ENCODE peak calls at places on chromosomes 7 and 10, in six cellular contexts. E is GM12891, R is HepG2, I is GM12878, G is H1, X is K562. L is an unnamed sample.

GRCh38 chr7:84337386-84337785 is 142.8 kb upstream of the SEMA3A start:
- DNase-seq in E (no peak), R (no peak), I (no peak), G (no peak), X (no peak), L (no peak)

GRCh38 chr7:72334066-72334465 is 78.1 kb downstream of the CALN1 start:
- DNase-seq in E (no peak), R (no peak), I (no peak), G (no peak), X (peak), L (no peak)

GRCh38 chr7:11748884-11749283 is 83.1 kb downstream of the THSD7A start:
- DNase-seq in E (no peak), R (no peak), I (no peak), G (no peak), X (no peak), L (no peak)

GRCh38 chr10:14889318-14889717 is 10.7 kb downstream of the SUV39H2 start:
- DNase-seq in E (no peak), R (no peak), I (no peak), G (no peak), X (peak), L (no peak)

GRCh38 chr7:36984710-36985308 is 260.5 kb upstream of the AOAH start:
- DNase-seq in E (no peak), R (no peak), I (no peak), G (no peak), X (no peak), L (no peak)

GRCh38 chr7:137932881-137933269 is 69.0 kb downstream of the CREB3L2 start:
- DNase-seq in E (no peak), R (no peak), I (no peak), G (no peak), X (no peak), L (no peak)

GRCh38 chr7:133746305-133746704 is 380.8 kb upstream of the LRGUK start:
- DNase-seq in E (no peak), R (no peak), I (no peak), G (no peak), X (no peak), L (no peak)

GRCh38 chr7:19377611-19378339 is 232.6 kb upstream of the FERD3L start:
- DNase-seq in E (no peak), R (no peak), I (no peak), G (no peak), X (peak), L (no peak)

GRCh38 chr10:61028861-61029361 is 84.9 kb upstream of the RHOBTB1 start:
- DNase-seq in E (no peak), R (peak), I (no peak), G (no peak), X (no peak), L (no peak)

GRCh38 chr7:73833251-73833919 is 2.6 kb downstream of the CLDN4 start:
- DNase-seq in E (no peak), R (peak), I (no peak), G (no peak), X (peak), L (no peak)

GRCh38 chr7:146658604-146659003 is 542.0 kb downstream of the CNTNAP2 start:
- DNase-seq in E (no peak), R (no peak), I (no peak), G (no peak), X (no peak), L (no peak)

GRCh38 chr7:25559581-25560367 is 331.5 kb upstream of the NPVF start:
- DNase-seq in E (no peak), R (no peak), I (no peak), G (no peak), X (no peak), L (no peak)

GRCh38 chr7:71325151-71325550 is 193.2 kb downstream of the GALNT17 start:
- DNase-seq in E (no peak), R (no peak), I (no peak), G (no peak), X (no peak), L (no peak)

GRCh38 chr10:70920519-70920918 is 32.2 kb upstream of the PCBD1 start:
- DNase-seq in E (no peak), R (no peak), I (no peak), G (no peak), X (no peak), L (no peak)

GRCh38 chr10:49387029-49387428 is 8.9 kb downstream of the DRGX start:
- DNase-seq in E (no peak), R (no peak), I (no peak), G (no peak), X (no peak), L (no peak)

GRCh38 chr10:49324711-49325110 is 25.7 kb downstream of the C10orf71 start:
- DNase-seq in E (no peak), R (no peak), I (no peak), G (no peak), X (no peak), L (no peak)

GRCh38 chr10:3868274-3868669 is 83.3 kb upstream of the KLF6 start:
- DNase-seq in E (no peak), R (no peak), I (no peak), G (no peak), X (no peak), L (no peak)

GRCh38 chr10:70478191-70479160 is at the start of gene PALD1:
- DNase-seq in E (peak), R (no peak), I (no peak), G (no peak), X (peak), L (peak)

GRCh38 chr10:12587408-12587807 is 238.1 kb downstream of the CAMK1D start:
- DNase-seq in E (no peak), R (no peak), I (no peak), G (no peak), X (no peak), L (no peak)

GRCh38 chr7:128387663-128388485 is 21.9 kb downstream of the IMPDH1 start:
- DNase-seq in E (peak), R (peak), I (no peak), G (peak), X (peak), L (peak)

GRCh38 chr7:82375713-82376112 is 67.9 kb downstream of the CACNA2D1 start:
- DNase-seq in E (no peak), R (no peak), I (no peak), G (no peak), X (no peak), L (no peak)

GRCh38 chr10:66322261-66322660 is 603.6 kb upstream of the LRRTM3 start:
- DNase-seq in E (no peak), R (no peak), I (no peak), G (no peak), X (no peak), L (no peak)

GRCh38 chr10:122639801-122640200 is 59.8 kb downstream of the C10orf120 start:
- DNase-seq in E (no peak), R (no peak), I (no peak), G (no peak), X (no peak), L (no peak)

GRCh38 chr7:2715341-2716231 is 27.6 kb downstream of the AMZ1 start:
- DNase-seq in E (no peak), R (no peak), I (no peak), G (no peak), X (peak), L (no peak)

GRCh38 chr7:66732439-66732838 is 8.1 kb upstream of the RABGEF1 start:
- DNase-seq in E (peak), R (no peak), I (no peak), G (no peak), X (no peak), L (peak)

GRCh38 chr7:26007510-26007909 is 144.5 kb upstream of the NFE2L3 start:
- DNase-seq in E (no peak), R (no peak), I (no peak), G (no peak), X (no peak), L (no peak)

GRCh38 chr7:31320675-31321074 is 19.9 kb downstream of the NEUROD6 start:
- DNase-seq in E (no peak), R (no peak), I (no peak), G (no peak), X (no peak), L (no peak)

GRCh38 chr7:69982197-69982596 is 383.9 kb downstream of the AUTS2 start:
- DNase-seq in E (no peak), R (no peak), I (no peak), G (no peak), X (no peak), L (no peak)

GRCh38 chr7:151439855-151440798 is at the start of gene CRYGN:
- DNase-seq in E (no peak), R (no peak), I (no peak), G (no peak), X (no peak), L (no peak)

GRCh38 chr10:11373626-11374310 is 237.7 kb downstream of the USP6NL start:
- DNase-seq in E (no peak), R (no peak), I (no peak), G (no peak), X (no peak), L (no peak)

DNA sequence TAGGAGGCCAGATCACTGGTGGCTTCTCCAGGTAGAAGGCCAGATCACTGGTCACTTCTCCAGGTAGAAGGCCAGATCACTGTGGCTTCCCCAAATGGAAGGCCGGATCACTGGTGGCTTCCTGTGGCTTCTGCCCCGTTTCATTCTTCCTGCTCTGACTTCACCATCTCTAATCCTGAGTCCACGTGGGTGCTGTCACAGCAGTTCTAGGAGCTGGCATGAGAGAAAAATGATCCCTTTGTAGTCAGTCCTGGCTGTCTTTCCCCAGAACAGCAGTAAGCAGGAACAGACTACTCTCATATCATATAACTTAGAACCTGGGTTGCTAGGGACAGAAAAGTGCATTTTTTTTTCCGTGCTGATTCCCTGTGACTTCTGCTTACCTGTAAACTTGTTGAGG is 90.9 kb downstream of the ACTR3B start:
- DNase-seq in E (no peak), R (no peak), I (no peak), G (no peak), X (no peak), L (no peak)
- TF ChIP-seq TAF1 in E (no peak), R (no peak), I (no peak), G (no peak), X (no peak), L (no peak)

GRCh38 chr7:100154651-100155491 is 3.7 kb downstream of the TRAPPC14 start:
- DNase-seq in E (no peak), R (no peak), I (no peak), G (no peak), X (no peak), L (no peak)
- TF ChIP-seq POLR2A in E (no peak), R (no peak), I (no peak), G (no peak), X (peak), L (peak)

DNA sequence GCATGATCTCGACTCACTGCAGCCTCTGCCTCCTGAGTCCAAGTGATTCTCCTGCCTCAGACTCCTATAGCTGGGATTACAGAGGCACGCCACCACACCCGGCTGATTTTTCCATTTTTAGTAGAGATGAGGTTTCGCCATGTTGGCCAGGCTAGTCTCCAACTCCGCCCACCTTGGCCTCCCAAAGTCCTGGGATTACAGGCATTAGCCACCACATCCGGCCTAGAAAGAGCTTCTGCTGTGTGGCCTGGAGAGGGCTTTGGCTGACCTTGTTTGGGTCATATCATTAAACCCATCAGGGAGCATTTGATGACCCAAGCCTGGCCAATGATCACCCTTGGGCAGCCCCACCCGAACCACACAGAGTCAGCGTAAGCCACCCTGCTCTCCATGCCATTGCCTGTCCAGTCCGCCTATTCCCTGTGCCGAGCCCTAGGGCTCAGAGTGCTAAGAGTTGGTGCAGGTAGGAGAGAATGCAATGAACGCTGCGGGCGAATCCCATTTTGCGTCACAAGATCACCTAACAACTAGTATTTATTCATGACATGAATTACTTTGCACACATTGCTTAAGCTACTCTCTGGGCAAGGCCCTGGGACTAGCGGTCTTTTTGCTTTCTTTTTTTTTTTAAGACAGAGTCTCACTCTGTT is 22.3 kb upstream of the GDI2 start:
- DNase-seq in E (no peak), R (no peak), I (no peak), G (no peak), X (no peak), L (no peak)
- TF ChIP-seq TAF1 in E (no peak), R (no peak), I (no peak), G (no peak), X (no peak), L (no peak)

DNA sequence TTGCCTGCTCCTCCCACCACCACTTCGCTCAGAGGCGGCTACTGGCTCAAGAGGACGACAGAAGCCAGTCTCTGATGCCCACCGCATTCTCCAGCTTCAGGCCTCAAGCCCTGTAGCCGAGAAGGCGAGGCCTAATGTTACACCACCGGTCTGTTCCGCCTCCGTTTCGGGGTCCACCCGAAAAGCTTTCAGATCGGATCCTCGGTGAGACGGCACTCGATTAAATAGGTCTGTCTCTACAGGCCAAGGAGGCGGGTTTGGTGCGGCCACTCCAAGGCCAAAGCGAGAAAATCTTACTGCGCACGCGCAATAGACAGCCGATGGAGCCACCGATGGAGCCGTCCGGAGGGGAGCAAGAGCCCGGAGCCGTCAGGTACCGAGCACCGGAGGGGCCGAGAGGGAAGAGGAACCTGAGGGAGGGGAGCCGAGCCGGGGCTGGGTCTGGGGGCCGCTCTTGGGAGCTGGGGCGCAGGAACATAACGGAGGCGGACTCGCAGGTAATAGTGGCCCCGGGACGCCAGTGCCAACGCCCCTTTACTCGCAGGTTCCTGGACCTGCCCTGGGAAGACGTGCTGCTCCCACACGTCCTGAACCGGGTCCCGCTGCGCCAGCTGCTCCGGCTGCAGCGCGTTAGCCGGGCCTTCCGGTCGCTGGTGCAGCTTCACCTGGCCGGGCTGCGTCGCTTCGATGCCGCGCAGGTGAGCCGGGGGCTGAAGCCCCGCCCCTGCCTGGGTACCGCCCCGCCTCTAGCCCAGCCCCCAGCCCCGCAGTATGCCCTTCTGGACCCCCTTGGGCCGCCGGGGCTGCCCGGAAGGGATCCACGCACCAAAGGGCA is at the start of gene FBXL15:
- DNase-seq in E (peak), R (peak), I (peak), G (peak), X (peak), L (peak)
- TF ChIP-seq POLR2A in E (peak), R (peak), I (peak), G (no peak), X (peak), L (peak)

L was measured in GM12892.